ENCODE peak calls at places on chromosomes 11 and 22, in four cellular contexts. E is SHP77 treated with DMSO at 0.1 percent for 48 hours, C is ACHN, N is tibial nerve. F is an unnamed sample.

GRCh38 chr11:80970016-80970516 is 1529.2 kb upstream of the TENM4 start:
- DNase-seq in E (no peak), C (no peak), N (no peak), F (no peak)

GRCh38 chr11:97432926-97433325 is 1043.1 kb downstream of the JRKL start:
- DNase-seq in E (no peak), C (no peak), N (no peak), F (no peak)

GRCh38 chr11:98728421-98728820 is 292.3 kb upstream of the CNTN5 start:
- DNase-seq in C (no peak), N (no peak), E (no peak), F (no peak)

GRCh38 chr22:41343717-41344116 is 38.0 kb upstream of the TEF start:
- DNase-seq in N (no peak), C (no peak), E (no peak), F (no peak)

GRCh38 chr22:30324008-30324730 is 2.6 kb downstream of the TBC1D10A start:
- DNase-seq in C (no peak), E (no peak), N (no peak), F (no peak)

GRCh38 chr11:128354476-128354875 is 232.9 kb downstream of the ETS1 start:
- DNase-seq in E (no peak), N (no peak), C (no peak), F (no peak)

GRCh38 chr11:116517077-116517476 is 255.7 kb downstream of the BUD13 start:
- DNase-seq in C (no peak), E (peak), N (no peak), F (no peak)

GRCh38 chr11:130672911-130673310 is 224.5 kb downstream of the ADAMTS15 start:
- DNase-seq in N (no peak), E (no peak), C (peak), F (no peak)

GRCh38 chr22:41939981-41940852 is 6.7 kb downstream of the CENPM start:
- DNase-seq in E (no peak), C (no peak), N (no peak), F (no peak)

GRCh38 chr11:17230867-17231851 is 23.4 kb upstream of the PIK3C2A start:
- DNase-seq in C (no peak), E (no peak), N (no peak), F (no peak)

GRCh38 chr11:77517226-77517625 is 43.3 kb upstream of the PAK1 start:
- DNase-seq in N (no peak), C (no peak), E (no peak), F (peak)

GRCh38 chr11:95149659-95150294 is 60.1 kb downstream of the ENDOD1 start:
- DNase-seq in E (no peak), C (no peak), N (peak), F (no peak)

GRCh38 chr11:8235925-8236324 is 27.8 kb downstream of the LMO1 start:
- DNase-seq in C (no peak), E (no peak), N (no peak), F (no peak)

GRCh38 chr11:59755701-59756495 is 722 bp downstream of the STX3 start:
- DNase-seq in C (peak), N (peak), E (no peak), F (no peak)

GRCh38 chr11:75949023-75949672 is 134.1 kb downstream of the UVRAG start:
- DNase-seq in N (no peak), E (no peak), C (no peak), F (peak)

GRCh38 chr11:23280088-23280487 is 419.8 kb upstream of the CCDC179 start:
- DNase-seq in E (no peak), N (no peak), C (no peak), F (no peak)

GRCh38 chr11:46202149-46202548 is 75.3 kb upstream of the CREB3L1 start:
- DNase-seq in N (no peak), C (no peak), E (no peak), F (no peak)

GRCh38 chr11:460331-461199 is 10.5 kb downstream of the PTDSS2 start:
- DNase-seq in N (no peak), C (no peak), E (no peak), F (no peak)

GRCh38 chr11:1738380-1738779 is 12.0 kb downstream of the IFITM10 start:
- DNase-seq in C (no peak), E (no peak), N (no peak), F (no peak)

GRCh38 chr11:72848846-72849466 is 34.7 kb downstream of the ATG16L2 start:
- DNase-seq in E (peak), C (peak), N (no peak), F (peak)

GRCh38 chr11:13324709-13325108 is 47.1 kb downstream of the BMAL1 start:
- DNase-seq in C (no peak), E (no peak), N (no peak), F (no peak)

GRCh38 chr22:49606562-49606961 is 221.1 kb downstream of the BRD1 start:
- DNase-seq in E (no peak), N (no peak), C (no peak), F (no peak)

GRCh38 chr11:13294771-13295579 is 17.4 kb downstream of the BMAL1 start:
- DNase-seq in E (no peak), N (no peak), C (no peak), F (peak)

GRCh38 chr22:43047605-43048004 is 32.7 kb upstream of the PACSIN2 start:
- DNase-seq in E (no peak), C (no peak), N (no peak), F (no peak)

GRCh38 chr11:70805243-70805642 is 406.9 kb downstream of the CTTN start:
- DNase-seq in C (no peak), E (no peak), N (no peak), F (no peak)

GRCh38 chr11:105148241-105148640 is 8.7 kb upstream of the CARD18 start:
- DNase-seq in N (no peak), C (no peak), E (no peak), F (peak)

GRCh38 chr11:130435671-130436070 is 7.3 kb upstream of the ADAMTS8 start:
- DNase-seq in E (no peak), N (no peak), C (no peak), F (no peak)

GRCh38 chr22:49368976-49369725 is 458.5 kb downstream of the BRD1 start:
- DNase-seq in N (no peak), E (peak), C (no peak), F (no peak)

GRCh38 chr11:121137005-121137404 is 36.0 kb downstream of the TECTA start:
- DNase-seq in E (no peak), N (no peak), C (no peak), F (no peak)

GRCh38 chr11:120400564-120401364 is 64.6 kb downstream of the ARHGEF12 start:
- DNase-seq in N (no peak), E (peak), C (peak), F (no peak)

GRCh38 chr11:31437742-31438435 is 68.2 kb downstream of the DNAJC24 start:
- DNase-seq in N (no peak), C (no peak), E (no peak), F (no peak)

GRCh38 chr11:122731500-122731913 is 76.0 kb downstream of the UBASH3B start:
- DNase-seq in E (no peak), C (no peak), N (no peak), F (no peak)

GRCh38 chr22:23110922-23111527 is 30.8 kb downstream of the RSPH14 start:
- DNase-seq in E (peak), N (no peak), C (no peak), F (no peak)

GRCh38 chr22:37148742-37149665 is 712 bp downstream of the IL2RB start:
- DNase-seq in E (no peak), C (no peak), N (no peak), F (no peak)

GRCh38 chr11:95453616-95454118 is 222.7 kb upstream of the SESN3 start:
- DNase-seq in C (no peak), N (peak), E (no peak), F (no peak)

GRCh38 chr11:102757823-102758549 is 22.4 kb downstream of the MMP10 start:
- DNase-seq in C (no peak), N (no peak), E (no peak), F (no peak)

GRCh38 chr11:112302226-112302868 is 41.7 kb upstream of the PLET1 start:
- DNase-seq in E (no peak), C (no peak), N (no peak), F (no peak)